ENCODE peak calls at places on chromosomes 5 and 9, in ten cellular contexts. M is T-cell; D is fibroblast of pulmonary artery; W is iPS-NIHi11; Q is PC-3; S is GDM1; G is neural crest cell; C is foreskin fibroblast; E is activated T-helper 9 cell treated with anti-CD3 and anti-CD28 coated beads, Interleukin-2, amount 50 U/mL, for 16 hours; L is effector CD4-positive, alpha-beta T cell. Z is an unnamed sample.

GRCh38 chr5:129135633-129136032 is 41.1 kb downstream of the ISOC1 start:
- DNase-seq in M (no peak), D (no peak), W (no peak), Q (peak; percentile 41), S (no peak), G (no peak), C (no peak), E (no peak), L (no peak), Z (no peak)

GRCh38 chr5:14560091-14560595 is 21.4 kb upstream of the OTULINL start:
- DNase-seq in M (no peak), D (no peak), W (no peak), Q (no peak), S (peak; percentile 87), G (no peak), C (no peak), E (no peak), L (no peak), Z (no peak)

GRCh38 chr9:35743880-35744518 is 5.0 kb downstream of the GBA2 start:
- DNase-seq in M (no peak), D (no peak), W (no peak), Q (no peak), S (no peak), G (no peak), C (no peak), E (no peak), L (no peak), Z (no peak)

GRCh38 chr5:42641321-42642005 is 115.2 kb upstream of the CCDC152 start:
- DNase-seq in M (no peak), D (no peak), W (no peak), Q (peak; percentile 86), S (no peak), G (no peak), C (peak; percentile 12), E (no peak), L (no peak), Z (no peak)

GRCh38 chr5:170552486-170553122 is 48.8 kb downstream of the KCNIP1 start:
- DNase-seq in M (no peak), D (peak; percentile 88), W (peak; percentile 79), Q (no peak), S (peak; percentile 90), G (peak; percentile 9), C (peak; percentile 8), E (no peak), L (no peak), Z (peak; percentile 69)

GRCh38 chr9:3525088-3525835 is 539 bp downstream of the RFX3 start:
- DNase-seq in M (no peak), D (peak; percentile 7), W (peak; percentile 39), Q (no peak), S (no peak), G (no peak), C (peak; percentile 34), E (no peak), L (no peak), Z (no peak)

GRCh38 chr5:152956943-152957613 is 533.4 kb upstream of the GRIA1 start:
- DNase-seq in M (no peak), D (no peak), W (no peak), Q (no peak), S (no peak), G (no peak), C (no peak), E (no peak), L (no peak), Z (no peak)

GRCh38 chr5:15791859-15792258 is 291.9 kb downstream of the FBXL7 start:
- DNase-seq in M (no peak), D (no peak), W (no peak), Q (no peak), S (no peak), G (no peak), C (peak; percentile 75), E (no peak), L (no peak), Z (no peak)

GRCh38 chr5:172477466-172477865 is 23.1 kb upstream of the SH3PXD2B start:
- DNase-seq in M (no peak), D (peak; percentile 44), W (no peak), Q (no peak), S (no peak), G (no peak), C (no peak), E (no peak), L (no peak), Z (no peak)

GRCh38 chr5:157471709-157472108 is 11.7 kb downstream of the NIPAL4 start:
- DNase-seq in M (no peak), D (peak; percentile 46), W (peak; percentile 70), Q (peak; percentile 72), S (no peak), G (peak; percentile 16), C (peak; percentile 68), E (no peak), L (no peak), Z (no peak)

GRCh38 chr9:109453210-109453842 is 44.8 kb downstream of the PTPN3 start:
- DNase-seq in M (no peak), D (peak; percentile 79), W (no peak), Q (peak; percentile 7), S (no peak), G (no peak), C (peak; percentile 60), E (no peak), L (no peak), Z (no peak)

GRCh38 chr5:133945561-133945960 is 22.9 kb downstream of the C5orf15 start:
- DNase-seq in M (no peak), D (no peak), W (no peak), Q (no peak), S (no peak), G (no peak), C (no peak), E (no peak), L (no peak), Z (no peak)

GRCh38 chr9:128819716-128820664 is 1.7 kb downstream of the ENDOG start:
- DNase-seq in M (no peak), D (peak; percentile 64), W (no peak), Q (peak; percentile 51), S (no peak), G (no peak), C (peak; percentile 39), E (no peak), L (no peak), Z (peak; percentile 72)

GRCh38 chr5:155116456-155117251 is 103.1 kb downstream of the KIF4B start:
- DNase-seq in M (no peak), D (no peak), W (no peak), Q (no peak), S (no peak), G (no peak), C (no peak), E (no peak), L (no peak), Z (no peak)

Z was measured in heart right ventricle.